ENCODE peak calls at places on chromosome 6, in five cellular contexts. F is neuronal stem cell, L is mesenchymal stem cell, U is H9, C is trophoblast cell. Q is an unnamed sample.

GRCh38 chr6:321158-321438 is 28.8 kb downstream of the DUSP22 start:
- DNase-seq in F (no peak), L (no peak), U (no peak), C (no peak), Q (no peak)

GRCh38 chr6:7730852-7731251 is 5.0 kb downstream of the BMP6 start:
- DNase-seq in F (no peak), L (peak; percentile 92), U (no peak), C (peak; percentile 83), Q (peak; percentile 90)

GRCh38 chr6:11080296-11080695 is 13.3 kb upstream of the SMIM13 start:
- DNase-seq in F (no peak), L (no peak), U (no peak), C (no peak), Q (no peak)

GRCh38 chr6:39816744-39817143 is 24.6 kb downstream of the DAAM2 start:
- DNase-seq in F (no peak), L (peak; percentile 40), U (no peak), C (no peak), Q (peak; percentile 55)

GRCh38 chr6:136487746-136488145 is 62.5 kb downstream of the MAP7 start:
- DNase-seq in F (no peak), L (no peak), U (no peak), C (no peak), Q (no peak)

GRCh38 chr6:33894438-33894837 is 90.6 kb upstream of the MLN start:
- DNase-seq in F (no peak), L (no peak), U (no peak), C (no peak), Q (no peak)

GRCh38 chr6:168371989-168372711 is 52.6 kb upstream of the DACT2 start:
- DNase-seq in F (no peak), L (no peak), U (no peak), C (no peak), Q (no peak)

GRCh38 chr6:26331809-26332226 is 33.2 kb upstream of the BTN3A2 start:
- DNase-seq in F (no peak), L (peak; percentile 22), U (no peak), C (no peak), Q (no peak)

GRCh38 chr6:18179770-18180393 is 24.7 kb downstream of the KDM1B start:
- DNase-seq in F (no peak), L (no peak), U (no peak), C (no peak), Q (no peak)

GRCh38 chr6:168193816-168194701 is 115.0 kb upstream of the FRMD1 start:
- DNase-seq in F (no peak), L (no peak), U (peak; percentile 76), C (peak; percentile 32), Q (no peak)

GRCh38 chr6:144006731-144007454 is 1.2 kb downstream of the PLAGL1 start:
- DNase-seq in F (no peak), L (peak; percentile 65), U (no peak), C (peak; percentile 53), Q (peak; percentile 75)

GRCh38 chr6:55212147-55212546 is 37.8 kb downstream of the HCRTR2 start:
- DNase-seq in F (no peak), L (peak; percentile 9), U (no peak), C (no peak), Q (peak; percentile 1)

GRCh38 chr6:129507846-129508245 is 202.1 kb downstream of the ARHGAP18 start:
- DNase-seq in F (no peak), L (no peak), U (no peak), C (no peak), Q (no peak)

GRCh38 chr6:122722746-122723145 is 56.8 kb upstream of the FABP7 start:
- DNase-seq in F (no peak), L (peak; percentile 85), U (no peak), C (no peak), Q (peak; percentile 83)

GRCh38 chr6:23091795-23092194 is 522.4 kb downstream of the HDGFL1 start:
- DNase-seq in F (no peak), L (peak; percentile 59), U (no peak), C (no peak), Q (peak; percentile 60)

GRCh38 chr6:138769102-138769676 is 4.4 kb upstream of the CCDC28A start:
- DNase-seq in F (no peak), L (peak; percentile 67), U (no peak), C (no peak), Q (no peak)

GRCh38 chr6:155093430-155093829 is 98.3 kb downstream of the TIAM2 start:
- DNase-seq in F (no peak), L (no peak), U (no peak), C (no peak), Q (no peak)

GRCh38 chr6:79648315-79648714 is 17.2 kb downstream of the SH3BGRL2 start:
- DNase-seq in F (no peak), L (no peak), U (no peak), C (no peak), Q (no peak)

GRCh38 chr6:108578595-108579038 is 17.9 kb downstream of the FOXO3 start:
- DNase-seq in F (no peak), L (peak; percentile 86), U (no peak), C (peak; percentile 94), Q (peak; percentile 81)

GRCh38 chr6:168908166-168908565 is 345.5 kb downstream of the THBS2 start:
- DNase-seq in F (no peak), L (no peak), U (no peak), C (peak; percentile 41), Q (peak; percentile 72)

DNA sequence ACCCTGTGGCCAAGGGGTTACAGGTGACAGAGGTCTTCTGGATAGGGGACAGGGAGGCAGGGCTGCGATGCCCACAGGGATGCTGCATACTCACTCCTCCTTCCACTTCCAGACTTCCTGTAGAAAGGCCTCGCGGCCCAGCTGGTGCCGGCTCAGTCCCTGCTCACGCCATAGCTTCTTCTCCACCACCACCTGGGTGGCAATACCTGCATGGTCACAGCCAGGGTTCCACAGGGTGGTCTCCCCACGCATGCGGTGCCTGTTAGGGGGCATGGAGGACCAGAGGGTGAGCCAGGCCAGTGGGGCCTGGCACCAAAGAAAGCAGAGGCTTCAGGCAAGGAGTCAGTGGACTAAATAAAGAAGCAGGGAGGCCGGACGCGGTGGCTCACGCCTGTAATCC is 8.3 kb upstream of the VWA7 start:
- DNase-seq in F (no peak), L (no peak), U (no peak), C (no peak), Q (no peak)
- H2BK5ac ChIP-seq in F (no peak overlapping the region), L (no peak overlapping the region), U (no peak overlapping the region), C (no peak overlapping the region), Q (no peak overlapping the region)

DNA sequence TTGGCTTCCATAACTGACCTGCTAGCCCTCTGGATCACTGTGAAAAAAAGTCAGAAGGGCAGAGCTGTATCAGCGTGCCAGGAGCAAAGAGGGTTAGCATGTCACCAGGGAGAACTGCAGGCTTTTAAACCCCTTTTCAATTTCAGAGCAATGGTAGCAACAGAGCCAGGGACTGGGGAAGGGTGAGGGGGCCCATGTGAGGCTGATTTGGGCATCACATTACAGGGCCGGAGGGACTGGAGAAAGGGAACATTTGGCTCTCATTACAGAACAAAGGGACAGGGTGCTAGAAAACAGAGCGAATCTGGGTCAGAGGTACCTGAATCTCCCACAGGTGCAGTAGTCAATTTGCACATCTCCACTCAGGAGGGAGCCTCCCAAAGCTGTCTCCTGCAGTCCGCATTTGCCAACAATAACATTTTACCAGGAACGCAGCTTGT is 185.6 kb upstream of the EYA4 start:
- DNase-seq in F (no peak), L (no peak), U (peak; percentile 62), C (no peak), Q (no peak)
- H3K14ac ChIP-seq in F (no peak overlapping the region), L (no peak overlapping the region), U (no peak overlapping the region), C (no peak overlapping the region), Q (no peak overlapping the region)

DNA sequence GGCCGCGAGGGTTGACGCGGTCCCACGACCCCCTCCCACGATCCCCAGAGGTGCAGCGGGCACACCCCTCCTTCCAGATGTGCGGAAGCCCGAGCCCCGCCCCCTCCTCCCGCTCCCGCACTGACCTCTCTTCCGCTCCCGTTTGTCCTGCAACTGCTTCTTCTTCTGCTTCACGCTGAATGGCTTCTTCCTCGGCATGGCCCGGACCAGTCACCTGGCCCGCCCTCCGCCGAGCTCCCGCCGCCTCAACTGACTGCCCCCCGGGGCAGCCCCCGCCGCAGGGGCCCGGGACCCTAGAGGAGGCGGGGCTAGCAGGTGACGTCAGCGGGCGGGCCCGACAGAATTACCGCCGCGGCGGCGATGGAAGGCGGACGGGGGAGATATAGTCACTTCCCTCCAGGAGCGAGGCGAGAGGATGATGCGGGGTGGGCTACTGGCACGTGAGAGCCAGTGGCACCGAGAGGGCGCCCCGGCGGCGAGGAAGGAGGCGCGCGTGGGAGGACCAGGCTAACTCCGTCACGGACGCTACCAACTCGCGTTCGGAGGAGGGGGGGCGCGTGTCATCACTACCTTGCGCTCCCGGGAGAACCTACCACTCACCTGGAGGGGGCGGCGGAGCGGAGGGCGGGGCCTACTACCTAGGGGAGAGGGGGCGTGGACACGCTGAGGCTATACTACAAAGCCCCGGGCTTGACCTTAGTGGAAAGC is at the start of gene GNL1:
- DNase-seq in F (peak; percentile 86), L (peak; percentile 93), U (peak; percentile 97), C (peak; percentile 99), Q (peak; percentile 85)
- H2BK5ac ChIP-seq in F (peak within 1 kb of the TSS; percentile 97), L (peak within 1 kb of the TSS; percentile 81), U (peak within 1 kb of the TSS; percentile 15), C (peak within 1 kb of the TSS; percentile 97), Q (peak within 1 kb of the TSS; percentile 88)

GRCh38 chr6:1687402-1687801 is 77.7 kb downstream of the FOXC1 start:
- DNase-seq in F (no peak), L (no peak), U (no peak), C (no peak), Q (no peak)
- H3K14ac ChIP-seq in F (peak overlapping the region; percentile 86), L (no peak overlapping the region), U (no peak overlapping the region), C (no peak overlapping the region), Q (peak overlapping the region; percentile 37)

GRCh38 chr6:3906191-3907019 is 57.2 kb downstream of the FAM50B start:
- DNase-seq in F (peak; percentile 37), L (no peak), U (no peak), C (peak; percentile 64), Q (no peak)
- H2BK5ac ChIP-seq in F (no peak overlapping the region), L (no peak overlapping the region), U (peak overlapping the region; percentile 26), C (no peak overlapping the region), Q (no peak overlapping the region)

GRCh38 chr6:146133866-146134265 is 105.0 kb downstream of the GRM1 start:
- DNase-seq in F (no peak), L (no peak), U (no peak), C (no peak), Q (no peak)

DNA sequence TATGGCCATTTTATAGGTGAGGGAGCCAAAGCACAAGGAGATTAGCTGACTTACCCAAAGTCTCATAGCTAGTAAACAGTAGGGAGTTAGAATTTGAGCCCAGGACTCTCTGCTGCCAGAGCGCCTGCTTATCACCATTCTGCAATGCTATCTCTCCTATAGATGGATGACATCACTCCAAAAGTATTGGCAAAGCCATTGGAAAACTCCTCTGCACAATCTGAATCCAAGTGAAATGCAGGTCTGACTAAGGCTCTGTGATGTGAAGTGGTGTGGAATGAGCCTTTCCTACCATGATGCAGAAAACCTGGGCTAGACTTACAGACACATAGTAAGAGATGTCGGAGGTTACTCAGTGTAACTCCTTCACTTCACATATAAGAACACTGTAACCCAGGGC is 106.3 kb downstream of the GRM1 start:
- DNase-seq in F (no peak), L (no peak), U (no peak), C (peak; percentile 88), Q (no peak)
- H3K14ac ChIP-seq in F (no peak overlapping the region), L (no peak overlapping the region), U (no peak overlapping the region), C (no peak overlapping the region), Q (no peak overlapping the region)

Q was measured in IMR-90.